ENCODE peak calls at places on chromosomes 16 and 17, in eight cellular contexts. U is Daoy; A is Caco-2; R is fibroblast of pulmonary artery; J is heart left ventricle; K is GF-D8; N is activated CD8-positive, alpha-beta T cell treated with anti-CD3 and anti-CD28 coated beads, Interleukin-2, amount 10 ng/mL, durations not matched to agents 7 days and 5 days; X is fibroblast of the conjunctiva. Y is an unnamed sample.

GRCh38 chr17:74199306-74200092 is 4.0 kb upstream of the RPL38 start:
- DNase-seq in U (peak; percentile 82), A (peak; percentile 82), R (peak; percentile 58), J (peak; percentile 78), K (no peak), N (peak; percentile 76), X (no peak), Y (peak; percentile 85)

GRCh38 chr16:86512301-86512859 is 2.1 kb downstream of the FOXF1 start:
- DNase-seq in U (no peak), A (no peak), R (no peak), J (peak; percentile 44), K (no peak), N (no peak), X (no peak), Y (no peak)

GRCh38 chr17:282912-283882 is 69.4 kb downstream of the RPH3AL start:
- DNase-seq in U (no peak), A (no peak), R (no peak), J (peak; percentile 49), K (no peak), N (no peak), X (no peak), Y (no peak)

GRCh38 chr16:49578435-49579024 is 204.9 kb downstream of the C16orf78 start:
- DNase-seq in U (no peak), A (no peak), R (no peak), J (no peak), K (no peak), N (no peak), X (no peak), Y (no peak)

GRCh38 chr16:21590791-21591190 is 8.6 kb upstream of the METTL9 start:
- DNase-seq in U (no peak), A (no peak), R (peak; percentile 40), J (no peak), K (peak; percentile 75), N (no peak), X (no peak), Y (no peak)

GRCh38 chr17:67999291-67999911 is 3.1 kb upstream of the C17orf58 start:
- DNase-seq in U (peak; percentile 14), A (no peak), R (no peak), J (no peak), K (no peak), N (no peak), X (no peak), Y (peak; percentile 5)

GRCh38 chr17:72296456-72296855 is 175.6 kb downstream of the SOX9 start:
- DNase-seq in U (no peak), A (no peak), R (peak; percentile 20), J (no peak), K (no peak), N (no peak), X (no peak), Y (no peak)

GRCh38 chr17:55458287-55458900 is 36.8 kb upstream of the MMD start:
- DNase-seq in U (no peak), A (no peak), R (no peak), J (no peak), K (no peak), N (no peak), X (no peak), Y (no peak)

GRCh38 chr17:27244481-27245223 is 49.3 kb upstream of the WSB1 start:
- DNase-seq in U (peak; percentile 42), A (peak; percentile 40), R (peak; percentile 100), J (peak; percentile 80), K (peak; percentile 87), N (no peak), X (peak; percentile 95), Y (peak; percentile 91)

GRCh38 chr17:3002538-3003301 is 60.7 kb downstream of the OR1D5 start:
- DNase-seq in U (no peak), A (no peak), R (no peak), J (peak; percentile 56), K (peak; percentile 48), N (no peak), X (no peak), Y (no peak)

GRCh38 chr16:75599452-75600277 is 23.4 kb downstream of the ADAT1 start:
- DNase-seq in U (no peak), A (no peak), R (no peak), J (no peak), K (no peak), N (no peak), X (no peak), Y (peak; percentile 13)

GRCh38 chr17:16468428-16468992 is 23.5 kb downstream of the LRRC75A start:
- DNase-seq in U (no peak), A (no peak), R (no peak), J (no peak), K (no peak), N (no peak), X (no peak), Y (no peak)

GRCh38 chr16:3554351-3554928 is 22.8 kb downstream of the NLRC3 start:
- DNase-seq in U (no peak), A (no peak), R (no peak), J (no peak), K (no peak), N (no peak), X (no peak), Y (no peak)

GRCh38 chr17:48023408-48024148 is 14.0 kb downstream of the COPZ2 start:
- DNase-seq in U (peak; percentile 89), A (peak; percentile 84), R (peak; percentile 50), J (peak; percentile 91), K (peak; percentile 34), N (peak; percentile 55), X (no peak), Y (peak; percentile 83)

GRCh38 chr16:57621521-57622268 is 6.7 kb upstream of the ADGRG1 start:
- DNase-seq in U (no peak), A (peak; percentile 42), R (no peak), J (peak; percentile 25), K (no peak), N (no peak), X (no peak), Y (no peak)

GRCh38 chr17:2688351-2689342 is 22.9 kb downstream of the CLUH start:
- DNase-seq in U (peak; percentile 17), A (no peak), R (no peak), J (no peak), K (no peak), N (peak; percentile 19), X (no peak), Y (peak; percentile 11)

GRCh38 chr16:17748005-17748719 is 277.4 kb upstream of the XYLT1 start:
- DNase-seq in U (no peak), A (no peak), R (no peak), J (no peak), K (no peak), N (no peak), X (no peak), Y (no peak)

GRCh38 chr17:2054740-2055493 is at the start of gene HIC1:
- DNase-seq in U (peak; percentile 87), A (peak; percentile 88), R (peak; percentile 79), J (peak; percentile 92), K (no peak), N (peak; percentile 85), X (no peak), Y (peak; percentile 87)

Y was measured in GM03348.